ENCODE peak calls at places on chromosomes 16 and 17, in seven cellular contexts. E is activated naive CD4-positive, alpha-beta T cell; R is C1 segment of cervical spinal cord; P is neuronal stem cell; Z is activated CD4-positive, alpha-beta T cell treated with anti-CD3 and anti-CD28 coated beads, Interleukin-2, amount 50 U/mL, for 1 hour; D is cerebellar cortex; M is endothelial cell. K is an unnamed sample.

GRCh38 chr16:69706256-69706974 is 19.9 kb downstream of the NQO1 start:
- DNase-seq in E (no peak), R (no peak), P (no peak), Z (no peak), D (no peak), M (no peak), K (no peak)

GRCh38 chr16:65817799-65818198 is 548.7 kb upstream of the CDH5 start:
- DNase-seq in E (no peak), R (no peak), P (no peak), Z (no peak), D (no peak), M (no peak), K (no peak)

GRCh38 chr17:32310927-32311568 is 30.9 kb downstream of the C17orf75 start:
- DNase-seq in E (no peak), R (no peak), P (no peak), Z (no peak), D (peak), M (no peak), K (peak)

GRCh38 chr16:57906385-57907316 is 64.3 kb downstream of the CNGB1 start:
- DNase-seq in E (no peak), R (no peak), P (peak), Z (peak), D (no peak), M (peak), K (no peak)

GRCh38 chr17:81002409-81003361 is 11.0 kb downstream of the CHMP6 start:
- DNase-seq in E (no peak), R (no peak), P (no peak), Z (no peak), D (no peak), M (no peak), K (peak)

GRCh38 chr17:43695968-43696865 is 34.5 kb upstream of the MEOX1 start:
- DNase-seq in E (no peak), R (no peak), P (no peak), Z (no peak), D (no peak), M (no peak), K (no peak)

GRCh38 chr17:57236686-57237299 is 19.5 kb upstream of the MSI2 start:
- DNase-seq in E (no peak), R (no peak), P (no peak), Z (no peak), D (no peak), M (no peak), K (no peak)

GRCh38 chr16:52912565-52913173 is 140.0 kb downstream of the CHD9NB start:
- DNase-seq in E (no peak), R (no peak), P (peak), Z (peak), D (peak), M (peak), K (peak)

GRCh38 chr16:79776243-79776884 is 175.8 kb upstream of the MAF start:
- DNase-seq in E (no peak), R (no peak), P (no peak), Z (no peak), D (no peak), M (no peak), K (no peak)

GRCh38 chr17:58136669-58137279 is 11.4 kb upstream of the OR4D1 start:
- DNase-seq in E (no peak), R (no peak), P (no peak), Z (no peak), D (peak), M (peak), K (peak)

GRCh38 chr17:15278381-15278780 is 13.3 kb upstream of the PMP22 start:
- DNase-seq in E (no peak), R (no peak), P (no peak), Z (no peak), D (no peak), M (no peak), K (no peak)

GRCh38 chr17:76753061-76753961 is 15.4 kb downstream of the MFSD11 start:
- DNase-seq in E (no peak), R (no peak), P (no peak), Z (no peak), D (no peak), M (no peak), K (no peak)

K was measured in BE2C.